ENCODE peak calls at places on chromosomes 13 and 19, in seven cellular contexts. Y, Q, U, N, L, P and D are unnamed samples.

GRCh38 chr19:5880604-5881078 is 10.3 kb upstream of the FUT5 start:
- DNase-seq in U (no peak), Q (peak; percentile 60), Y (no peak), P (peak; percentile 91), L (no peak), N (peak; percentile 62), D (no peak)

GRCh38 chr13:114313061-114313860 is 1.0 kb upstream of the CHAMP1 start:
- DNase-seq in U (peak; percentile 44), Y (no peak), Q (no peak), P (no peak), L (no peak), N (no peak), D (no peak)

GRCh38 chr19:46192990-46193650 is 36.4 kb upstream of the IGFL1 start:
- DNase-seq in P (no peak), N (no peak), Y (peak; percentile 88), Q (peak; percentile 69), U (peak; percentile 19), L (no peak), D (no peak)

GRCh38 chr13:19838726-19839342 is 24.6 kb downstream of the ZMYM5 start:
- DNase-seq in Y (no peak), U (no peak), Q (peak; percentile 56), L (no peak), N (peak; percentile 29), P (no peak), D (no peak)

GRCh38 chr13:41500501-41500900 is 43.2 kb downstream of the RGCC start:
- DNase-seq in L (no peak), U (no peak), Y (peak; percentile 62), N (no peak), P (no peak), Q (no peak), D (no peak)

GRCh38 chr13:41017744-41018582 is 1.2 kb downstream of the ELF1 start:
- DNase-seq in P (no peak), L (no peak), Q (no peak), Y (peak; percentile 19), N (no peak), U (no peak), D (no peak)

GRCh38 chr19:38696733-38697055 is 47.6 kb downstream of the CAPN12 start:
- DNase-seq in U (no peak), P (no peak), Q (no peak), L (no peak), Y (no peak), N (no peak), D (no peak)

GRCh38 chr13:99307648-99308339 is 595 bp upstream of the GPR183 start:
- DNase-seq in P (no peak), U (peak; percentile 79), N (no peak), Q (peak; percentile 64), Y (peak; percentile 17), L (no peak), D (no peak)

GRCh38 chr13:24443366-24443765 is 69.2 kb downstream of the PARP4 start:
- DNase-seq in L (no peak), Y (no peak), Q (no peak), U (no peak), N (no peak), P (no peak), D (no peak)

GRCh38 chr13:95222733-95223018 is 78.6 kb downstream of the ABCC4 start:
- DNase-seq in P (no peak), N (no peak), Y (no peak), Q (no peak), L (no peak), U (no peak), D (no peak)

GRCh38 chr13:98384739-98385138 is 192.2 kb downstream of the STK24 start:
- DNase-seq in L (no peak), U (no peak), Q (peak; percentile 28), P (no peak), Y (no peak), N (no peak), D (no peak)